ENCODE peak calls at places on chromosomes 7 and 10, in four cellular contexts. Q is MM.1S, R is hepatocyte, Z is PC-3. O is an unnamed sample.

GRCh38 chr7:70525991-70526390 is 606.0 kb upstream of the GALNT17 start:
- DNase-seq in Q (no peak), R (no peak), Z (no peak), O (no peak)

GRCh38 chr7:20340839-20341238 is 10.1 kb downstream of the ITGB8 start:
- DNase-seq in Q (no peak), R (no peak), Z (peak), O (peak)

GRCh38 chr7:26612742-26613141 is 251.6 kb downstream of the SKAP2 start:
- DNase-seq in Q (no peak), R (no peak), Z (peak), O (no peak)

GRCh38 chr7:103048833-103049232 is 25.8 kb downstream of the FBXL13 start:
- DNase-seq in Q (no peak), R (no peak), Z (peak), O (peak)

GRCh38 chr10:121911421-121911697 is 16.5 kb downstream of the ATE1 start:
- DNase-seq in Q (no peak), R (no peak), Z (no peak), O (no peak)

GRCh38 chr10:118725784-118726507 is 28.8 kb downstream of the CACUL1 start:
- DNase-seq in Q (no peak), R (no peak), Z (peak), O (no peak)

GRCh38 chr10:77899080-77899477 is 27.5 kb downstream of the DLG5 start:
- DNase-seq in Q (no peak), R (no peak), Z (peak), O (no peak)

GRCh38 chr7:112420236-112420945 is 29.9 kb upstream of the IFRD1 start:
- DNase-seq in Q (no peak), R (no peak), Z (peak), O (peak)

GRCh38 chr7:135745702-135746312 is 2.8 kb downstream of the FAM180A start:
- DNase-seq in Q (no peak), R (no peak), Z (peak), O (no peak)

GRCh38 chr10:30782543-30783461 is 153.2 kb upstream of the LYZL2 start:
- DNase-seq in Q (peak), R (no peak), Z (peak), O (no peak)

GRCh38 chr10:4066581-4067403 is 281.8 kb upstream of the KLF6 start:
- DNase-seq in Q (no peak), R (peak), Z (peak), O (no peak)

GRCh38 chr10:1102392-1102791 is 46.2 kb downstream of the WDR37 start:
- DNase-seq in Q (no peak), R (no peak), Z (no peak), O (no peak)

GRCh38 chr10:69976795-69977546 is 75.7 kb upstream of the MACROH2A2 start:
- DNase-seq in Q (peak), R (no peak), Z (no peak), O (no peak)

GRCh38 chr10:28853195-28853594 is 175.9 kb downstream of the BAMBI start:
- DNase-seq in Q (no peak), R (no peak), Z (no peak), O (no peak)

GRCh38 chr10:62817763-62818425 is 1.7 kb upstream of the EGR2 start:
- DNase-seq in Q (peak), R (peak), Z (peak), O (peak)

GRCh38 chr10:112115781-112116385 is 67.7 kb downstream of the GPAM start:
- DNase-seq in Q (peak), R (peak), Z (peak), O (peak)

GRCh38 chr10:86653379-86653778 is 968 bp upstream of the OPN4 start:
- DNase-seq in Q (no peak), R (no peak), Z (no peak), O (no peak)

GRCh38 chr10:69866688-69867461 is 65.2 kb downstream of the COL13A1 start:
- DNase-seq in Q (no peak), R (peak), Z (no peak), O (peak)

GRCh38 chr7:84021292-84021898 is 173.2 kb downstream of the SEMA3A start:
- DNase-seq in Q (no peak), R (no peak), Z (peak), O (no peak)

GRCh38 chr7:157613575-157614322 is 276.9 kb downstream of the DNAJB6 start:
- DNase-seq in Q (no peak), R (no peak), Z (peak), O (no peak)

GRCh38 chr7:157615852-157616251 is 279.0 kb downstream of the DNAJB6 start:
- DNase-seq in Q (no peak), R (no peak), Z (no peak), O (no peak)

GRCh38 chr7:157615101-157615817 is 278.5 kb downstream of the DNAJB6 start:
- DNase-seq in Q (no peak), R (no peak), Z (no peak), O (no peak)

GRCh38 chr7:157612664-157613561 is 276.1 kb downstream of the DNAJB6 start:
- DNase-seq in Q (no peak), R (peak), Z (peak), O (peak)

GRCh38 chr7:157614457-157615020 is 277.7 kb downstream of the DNAJB6 start:
- DNase-seq in Q (no peak), R (no peak), Z (no peak), O (no peak)
- TF ChIP-seq EZH2 in Q (no peak), R (no peak), Z (no peak), O (no peak)

GRCh38 chr7:131020759-131021219 is 286.8 kb upstream of the KLF14 start:
- DNase-seq in Q (no peak), R (no peak), Z (no peak), O (no peak)

GRCh38 chr7:131021460-131021859 is 287.5 kb upstream of the KLF14 start:
- DNase-seq in Q (no peak), R (no peak), Z (no peak), O (no peak)

GRCh38 chr7:131019351-131019750 is 285.3 kb upstream of the KLF14 start:
- DNase-seq in Q (no peak), R (no peak), Z (no peak), O (no peak)

GRCh38 chr7:131026297-131027003 is 292.4 kb upstream of the KLF14 start:
- DNase-seq in Q (no peak), R (peak), Z (no peak), O (no peak)

DNA sequence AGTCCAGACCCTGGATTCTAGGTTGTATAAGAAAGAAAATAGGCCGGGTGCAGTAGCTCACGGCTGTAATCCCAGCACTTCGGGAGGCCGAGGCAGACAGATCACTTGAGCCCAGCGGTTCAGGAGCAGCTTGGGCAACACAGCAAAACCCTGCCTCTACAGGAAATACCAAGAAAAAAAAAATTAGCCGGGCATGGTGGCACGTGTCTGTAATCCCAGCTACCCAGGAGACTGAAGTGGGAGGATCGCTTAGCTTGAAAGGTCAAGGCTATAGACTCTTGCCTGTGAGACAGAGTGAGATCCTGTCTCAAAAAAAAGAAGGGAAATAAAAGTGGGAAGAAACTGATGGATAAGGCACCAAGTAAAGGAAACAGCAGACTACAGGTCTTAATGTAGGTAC is 287.9 kb upstream of the KLF14 start:
- DNase-seq in Q (no peak), R (no peak), Z (no peak), O (no peak)
- TF ChIP-seq EZH2phosphoT487 in Q (no peak), R (no peak), Z (no peak), O (no peak)

DNA sequence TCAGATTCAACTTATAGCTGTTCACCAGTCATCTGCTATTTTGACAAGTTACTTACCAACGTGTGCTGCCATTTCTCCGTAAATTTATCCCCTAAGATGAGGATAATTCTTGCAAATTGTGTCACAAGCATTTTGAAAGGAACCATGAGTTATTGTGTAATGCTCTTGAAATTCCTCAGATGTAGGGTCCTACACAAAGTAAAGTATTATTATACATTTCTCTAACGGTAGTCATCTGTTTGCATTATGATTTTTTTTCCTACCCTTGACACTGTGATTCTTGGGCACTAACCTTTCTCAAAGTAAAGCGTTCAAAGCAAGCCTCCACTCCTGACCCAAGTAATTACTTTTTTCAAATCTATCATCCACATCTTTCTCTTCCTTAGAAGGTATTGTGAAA is 8.1 kb downstream of the HERC4 start:
- DNase-seq in Q (no peak), R (no peak), Z (no peak), O (no peak)
- TF ChIP-seq EZH2 in Q (no peak), R (no peak), Z (no peak), O (no peak)

GRCh38 chr7:42278360-42278759 is 41.4 kb upstream of the GLI3 start:
- DNase-seq in Q (no peak), R (no peak), Z (no peak), O (no peak)

GRCh38 chr7:42285383-42285824 is 48.4 kb upstream of the GLI3 start:
- DNase-seq in Q (no peak), R (no peak), Z (peak), O (no peak)

GRCh38 chr7:42289473-42289872 is 52.5 kb upstream of the GLI3 start:
- DNase-seq in Q (no peak), R (no peak), Z (no peak), O (no peak)

DNA sequence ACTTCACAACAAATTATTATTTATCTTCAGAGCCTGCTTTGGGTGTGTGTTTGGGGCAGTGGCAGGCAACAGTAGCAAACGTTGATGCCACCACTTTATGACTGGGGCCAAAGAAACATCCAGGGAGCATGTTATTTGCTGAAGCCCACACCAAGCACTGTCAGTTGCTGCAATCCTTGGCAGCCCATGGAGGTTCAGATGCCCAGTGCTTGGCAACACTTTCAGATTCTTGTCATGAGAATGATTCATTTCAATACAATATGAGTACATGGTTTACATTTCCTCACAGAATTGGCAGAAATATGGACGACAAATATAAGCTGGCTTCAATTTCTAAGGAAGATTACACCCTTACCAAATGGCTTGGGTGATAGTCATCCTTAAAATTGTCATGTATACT is 46.5 kb upstream of the GLI3 start:
- DNase-seq in Q (no peak), R (no peak), Z (peak), O (no peak)
- TF ChIP-seq EZH2phosphoT487 in Q (no peak), R (no peak), Z (no peak), O (no peak)

DNA sequence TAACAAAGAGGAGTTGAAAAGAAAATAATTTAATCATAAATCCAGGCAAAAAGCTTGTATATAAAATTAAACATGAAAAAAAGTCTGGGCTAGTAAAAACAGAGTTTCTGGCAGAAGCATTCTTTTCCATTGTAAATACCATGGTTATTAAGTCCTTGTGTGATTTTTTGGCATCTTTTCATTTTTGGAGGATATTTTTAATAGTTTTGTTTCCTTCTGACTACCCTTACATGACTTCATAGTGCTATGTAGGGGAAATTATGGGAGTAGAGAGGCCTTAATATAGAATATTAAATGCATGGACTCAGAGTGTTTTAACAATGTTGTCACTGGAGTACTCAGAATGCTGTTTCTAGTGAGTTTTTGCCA is 174.5 kb upstream of the ZNF32 start:
- DNase-seq in Q (no peak), R (no peak), Z (no peak), O (no peak)
- TF ChIP-seq EZH2 in Q (no peak), R (no peak), Z (no peak), O (no peak)

GRCh38 chr7:18457832-18458231 is 37.7 kb upstream of the HDAC9 start:
- DNase-seq in Q (no peak), R (no peak), Z (no peak), O (no peak)

GRCh38 chr7:18459846-18460245 is 35.7 kb upstream of the HDAC9 start:
- DNase-seq in Q (no peak), R (no peak), Z (no peak), O (no peak)

GRCh38 chr7:18461785-18462467 is 33.6 kb upstream of the HDAC9 start:
- DNase-seq in Q (no peak), R (no peak), Z (no peak), O (no peak)

GRCh38 chr7:18459439-18459838 is 36.1 kb upstream of the HDAC9 start:
- DNase-seq in Q (no peak), R (no peak), Z (no peak), O (no peak)

DNA sequence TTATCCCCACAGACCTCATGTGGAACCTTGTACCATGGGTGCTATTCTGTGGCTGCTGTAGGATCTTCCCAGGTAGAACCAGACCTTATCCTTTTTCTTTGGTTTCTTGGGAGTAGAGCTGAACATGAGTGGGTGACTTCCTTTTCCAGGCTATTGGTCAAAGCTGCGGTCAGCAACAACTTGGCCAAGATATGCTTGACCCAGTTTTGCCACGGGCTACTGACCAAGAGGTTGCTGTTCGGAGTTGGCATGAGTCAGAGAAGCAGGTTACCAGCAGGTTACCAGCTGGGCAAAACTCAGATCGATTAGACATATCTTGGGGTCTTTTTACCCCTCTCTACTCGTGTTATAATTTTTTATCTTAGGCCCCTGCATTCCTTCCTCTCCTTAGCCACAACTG is 36.7 kb upstream of the HDAC9 start:
- DNase-seq in Q (no peak), R (no peak), Z (no peak), O (no peak)
- TF ChIP-seq EZH2phosphoT487 in Q (no peak), R (no peak), Z (no peak), O (no peak)

O was measured in neural progenitor cell.